ENCODE peak calls at places on chromosome 21, in eight cellular contexts. One of them, this sample, is unnamed.

GRCh38 chr21:25835397-25835796 is 100.6 kb downstream of the GABPA start:
- DNase-seq in choroid plexus epithelial cell: no peak
- DNase-seq in NCI-H2081: no peak
- DNase-seq in spleen: no peak
- DNase-seq in C1 segment of cervical spinal cord: no peak
- DNase-seq in NCI-H2171: no peak
- DNase-seq in AG20443: no peak
- DNase-seq in WTC11: no peak
- DNase-seq in this sample: no peak

GRCh38 chr21:27776925-27777553 is 810.2 kb upstream of the ADAMTS5 start:
- DNase-seq in choroid plexus epithelial cell: peak; percentile 39
- DNase-seq in NCI-H2081: no peak
- DNase-seq in spleen: no peak
- DNase-seq in C1 segment of cervical spinal cord: no peak
- DNase-seq in NCI-H2171: no peak
- DNase-seq in AG20443: no peak
- DNase-seq in WTC11: no peak
- DNase-seq in this sample: no peak

GRCh38 chr21:36762636-36763035 is 63.7 kb downstream of the SIM2 start:
- DNase-seq in choroid plexus epithelial cell: peak; percentile 63
- DNase-seq in NCI-H2081: no peak
- DNase-seq in spleen: no peak
- DNase-seq in C1 segment of cervical spinal cord: no peak
- DNase-seq in NCI-H2171: no peak
- DNase-seq in AG20443: no peak
- DNase-seq in WTC11: no peak
- DNase-seq in this sample: no peak

GRCh38 chr21:44686000-44686781 is 4.2 kb upstream of the KRTAP12-1 start:
- DNase-seq in choroid plexus epithelial cell: no peak
- DNase-seq in NCI-H2081: no peak
- DNase-seq in spleen: no peak
- DNase-seq in C1 segment of cervical spinal cord: no peak
- DNase-seq in NCI-H2171: no peak
- DNase-seq in AG20443: no peak
- DNase-seq in WTC11: no peak
- DNase-seq in this sample: no peak

GRCh38 chr21:41786521-41786987 is 19.7 kb upstream of the RIPK4 start:
- DNase-seq in choroid plexus epithelial cell: no peak
- DNase-seq in NCI-H2081: peak; percentile 25
- DNase-seq in spleen: no peak
- DNase-seq in C1 segment of cervical spinal cord: no peak
- DNase-seq in NCI-H2171: no peak
- DNase-seq in AG20443: peak; percentile 88
- DNase-seq in WTC11: no peak
- DNase-seq in this sample: no peak

GRCh38 chr21:44741921-44742320 is 30.5 kb upstream of the TSPEAR start:
- DNase-seq in choroid plexus epithelial cell: no peak
- DNase-seq in NCI-H2081: no peak
- DNase-seq in spleen: no peak
- DNase-seq in C1 segment of cervical spinal cord: no peak
- DNase-seq in NCI-H2171: no peak
- DNase-seq in AG20443: no peak
- DNase-seq in WTC11: no peak
- DNase-seq in this sample: no peak

GRCh38 chr21:43304206-43304605 is 122.7 kb downstream of the SIK1 start:
- DNase-seq in choroid plexus epithelial cell: no peak
- DNase-seq in NCI-H2081: no peak
- DNase-seq in spleen: peak; percentile 58
- DNase-seq in C1 segment of cervical spinal cord: no peak
- DNase-seq in NCI-H2171: no peak
- DNase-seq in AG20443: no peak
- DNase-seq in WTC11: no peak
- DNase-seq in this sample: no peak

GRCh38 chr21:25934771-25935224 is 200.0 kb downstream of the GABPA start:
- DNase-seq in choroid plexus epithelial cell: peak; percentile 96
- DNase-seq in NCI-H2081: peak; percentile 2
- DNase-seq in spleen: no peak
- DNase-seq in C1 segment of cervical spinal cord: no peak
- DNase-seq in NCI-H2171: no peak
- DNase-seq in AG20443: peak; percentile 86
- DNase-seq in WTC11: no peak
- DNase-seq in this sample: peak; percentile 98

GRCh38 chr21:20301395-20301794 is 696.8 kb upstream of the NCAM2 start:
- DNase-seq in choroid plexus epithelial cell: no peak
- DNase-seq in NCI-H2081: no peak
- DNase-seq in spleen: no peak
- DNase-seq in C1 segment of cervical spinal cord: no peak
- DNase-seq in NCI-H2171: no peak
- DNase-seq in AG20443: no peak
- DNase-seq in WTC11: no peak
- DNase-seq in this sample: no peak

GRCh38 chr21:32388306-32388705 is 4.5 kb downstream of the URB1 start:
- DNase-seq in choroid plexus epithelial cell: no peak
- DNase-seq in NCI-H2081: no peak
- DNase-seq in spleen: peak; percentile 53
- DNase-seq in C1 segment of cervical spinal cord: no peak
- DNase-seq in NCI-H2171: no peak
- DNase-seq in AG20443: no peak
- DNase-seq in WTC11: no peak
- DNase-seq in this sample: no peak

GRCh38 chr21:34221331-34222030 is 142.3 kb upstream of the KCNE2 start:
- DNase-seq in choroid plexus epithelial cell: no peak
- DNase-seq in NCI-H2081: no peak
- DNase-seq in spleen: no peak
- DNase-seq in C1 segment of cervical spinal cord: no peak
- DNase-seq in NCI-H2171: no peak
- DNase-seq in AG20443: no peak
- DNase-seq in WTC11: no peak
- DNase-seq in this sample: peak; percentile 37

GRCh38 chr21:42287193-42288083 is 27.8 kb downstream of the TFF3 start:
- DNase-seq in choroid plexus epithelial cell: no peak
- DNase-seq in NCI-H2081: no peak
- DNase-seq in spleen: no peak
- DNase-seq in C1 segment of cervical spinal cord: no peak
- DNase-seq in NCI-H2171: no peak
- DNase-seq in AG20443: no peak
- DNase-seq in WTC11: no peak
- DNase-seq in this sample: no peak

GRCh38 chr21:42411891-42412635 is 8.4 kb downstream of the UBASH3A start:
- DNase-seq in choroid plexus epithelial cell: peak; percentile 52
- DNase-seq in NCI-H2081: no peak
- DNase-seq in spleen: no peak
- DNase-seq in C1 segment of cervical spinal cord: no peak
- DNase-seq in NCI-H2171: no peak
- DNase-seq in AG20443: no peak
- DNase-seq in WTC11: no peak
- DNase-seq in this sample: no peak